ENCODE peak calls at places on chromosomes 2 and 18, in six cellular contexts. One of them, this sample, is unnamed.

GRCh38 chr2:44479127-44479887 is 117.6 kb downstream of the CAMKMT start:
- DNase-seq in SJSA1: peak; percentile 45
- DNase-seq in fibroblast of lung: peak; percentile 78
- DNase-seq in A549: peak; percentile 91
- DNase-seq in cardiac muscle cell: peak; percentile 83
- DNase-seq in heart right ventricle: no peak
- DNase-seq in this sample: peak; percentile 84

GRCh38 chr2:9206991-9207640 is 504 bp downstream of the ASAP2 start:
- DNase-seq in SJSA1: no peak
- DNase-seq in fibroblast of lung: peak; percentile 29
- DNase-seq in A549: peak; percentile 53
- DNase-seq in cardiac muscle cell: no peak
- DNase-seq in heart right ventricle: peak; percentile 43
- DNase-seq in this sample: no peak

GRCh38 chr2:188079176-188079575 is 212.5 kb upstream of the GULP1 start:
- DNase-seq in SJSA1: peak; percentile 64
- DNase-seq in fibroblast of lung: peak; percentile 95
- DNase-seq in A549: no peak
- DNase-seq in cardiac muscle cell: no peak
- DNase-seq in heart right ventricle: no peak
- DNase-seq in this sample: no peak

GRCh38 chr2:20049631-20050030 is 1.8 kb downstream of the LAPTM4A start:
- DNase-seq in SJSA1: no peak
- DNase-seq in fibroblast of lung: peak; percentile 26
- DNase-seq in A549: no peak
- DNase-seq in cardiac muscle cell: no peak
- DNase-seq in heart right ventricle: no peak
- DNase-seq in this sample: no peak

GRCh38 chr2:15122915-15123314 is 438.2 kb downstream of the NBAS start:
- DNase-seq in SJSA1: no peak
- DNase-seq in fibroblast of lung: peak; percentile 41
- DNase-seq in A549: no peak
- DNase-seq in cardiac muscle cell: no peak
- DNase-seq in heart right ventricle: no peak
- DNase-seq in this sample: no peak

GRCh38 chr2:224046752-224047151 is 7.7 kb upstream of the SERPINE2 start:
- DNase-seq in SJSA1: no peak
- DNase-seq in fibroblast of lung: peak; percentile 26
- DNase-seq in A549: no peak
- DNase-seq in cardiac muscle cell: no peak
- DNase-seq in heart right ventricle: no peak
- DNase-seq in this sample: no peak

GRCh38 chr2:38465789-38466127 is 88.7 kb upstream of the ATL2 start:
- DNase-seq in SJSA1: peak; percentile 49
- DNase-seq in fibroblast of lung: peak; percentile 25
- DNase-seq in A549: peak; percentile 63
- DNase-seq in cardiac muscle cell: peak; percentile 61
- DNase-seq in heart right ventricle: no peak
- DNase-seq in this sample: peak; percentile 18

GRCh38 chr2:102251042-102251848 is 60.1 kb upstream of the IL1RL1 start:
- DNase-seq in SJSA1: no peak
- DNase-seq in fibroblast of lung: peak; percentile 31
- DNase-seq in A549: peak; percentile 68
- DNase-seq in cardiac muscle cell: peak; percentile 54
- DNase-seq in heart right ventricle: peak; percentile 72
- DNase-seq in this sample: no peak

GRCh38 chr2:126385441-126385840 is 270.5 kb upstream of the GYPC start:
- DNase-seq in SJSA1: no peak
- DNase-seq in fibroblast of lung: no peak
- DNase-seq in A549: no peak
- DNase-seq in cardiac muscle cell: no peak
- DNase-seq in heart right ventricle: no peak
- DNase-seq in this sample: no peak

GRCh38 chr2:216245391-216245790 is 126.9 kb downstream of the MARCHF4 start:
- DNase-seq in SJSA1: no peak
- DNase-seq in fibroblast of lung: no peak
- DNase-seq in A549: no peak
- DNase-seq in cardiac muscle cell: no peak
- DNase-seq in heart right ventricle: no peak
- DNase-seq in this sample: no peak

GRCh38 chr18:64100136-64100922 is 48.6 kb downstream of the LINC00305 start:
- DNase-seq in SJSA1: no peak
- DNase-seq in fibroblast of lung: no peak
- DNase-seq in A549: no peak
- DNase-seq in cardiac muscle cell: no peak
- DNase-seq in heart right ventricle: no peak
- DNase-seq in this sample: no peak

GRCh38 chr18:56124186-56124585 is 514.2 kb downstream of the TXNL1 start:
- DNase-seq in SJSA1: no peak
- DNase-seq in fibroblast of lung: peak; percentile 96
- DNase-seq in A549: no peak
- DNase-seq in cardiac muscle cell: no peak
- DNase-seq in heart right ventricle: no peak
- DNase-seq in this sample: no peak

GRCh38 chr2:54041135-54041534 is 70.3 kb upstream of the PSME4 start:
- DNase-seq in SJSA1: no peak
- DNase-seq in fibroblast of lung: peak; percentile 43
- DNase-seq in A549: no peak
- DNase-seq in cardiac muscle cell: no peak
- DNase-seq in heart right ventricle: no peak
- DNase-seq in this sample: no peak

DNA sequence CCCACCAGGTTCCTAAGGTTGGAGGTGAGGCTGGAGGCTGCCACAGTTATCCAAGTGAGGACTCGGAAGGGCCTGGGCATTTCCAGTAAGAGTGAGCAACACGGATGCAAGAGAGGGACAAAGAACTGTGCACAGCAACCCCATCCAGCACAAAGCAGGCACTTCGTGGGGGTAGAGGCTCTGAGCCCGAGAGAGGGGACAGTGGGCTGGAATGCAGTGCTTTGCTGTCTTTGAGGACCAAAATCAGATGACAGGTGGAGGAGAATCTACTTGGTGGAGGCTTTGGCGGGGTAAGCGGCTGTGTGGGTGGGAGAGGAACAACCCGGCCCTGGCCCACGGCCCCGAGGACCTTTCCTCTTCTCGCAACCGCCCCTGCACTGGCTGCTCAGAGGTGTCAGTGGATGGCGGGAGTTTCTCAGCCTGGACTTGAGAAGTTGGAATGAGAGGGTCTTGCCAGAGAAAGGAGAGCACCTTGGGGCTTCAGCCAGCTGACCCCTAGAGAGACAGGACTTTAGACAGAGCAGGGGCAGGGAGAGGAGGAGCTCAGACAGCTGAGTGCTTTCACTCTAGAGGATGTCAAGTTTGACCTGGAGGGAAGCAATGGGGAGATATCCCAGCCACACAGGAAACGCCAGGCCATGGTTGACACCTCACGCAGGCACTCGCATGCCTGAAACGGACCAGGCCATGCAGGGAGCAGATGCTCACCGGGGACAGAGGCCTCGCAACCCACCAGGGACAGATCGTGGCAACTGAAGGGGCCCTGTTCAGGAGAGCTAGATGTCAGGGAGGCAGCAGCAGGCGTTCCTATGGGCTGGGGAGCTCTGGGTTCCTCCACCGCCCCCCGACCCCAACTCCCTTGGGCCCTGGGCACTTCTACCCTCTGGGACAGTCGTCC is 11.6 kb downstream of the RAMP1 start:
- DNase-seq in SJSA1: no peak
- DNase-seq in fibroblast of lung: no peak
- DNase-seq in A549: no peak
- DNase-seq in cardiac muscle cell: no peak
- DNase-seq in heart right ventricle: no peak
- DNase-seq in this sample: no peak
- H3K27ac ChIP-seq in SJSA1: no peak overlapping the region
- H3K27ac ChIP-seq in fibroblast of lung: no peak overlapping the region
- H3K27ac ChIP-seq in A549: no peak overlapping the region
- H3K27ac ChIP-seq in cardiac muscle cell: no peak overlapping the region
- H3K27ac ChIP-seq in heart right ventricle: peak overlapping the region; percentile 40
- H3K27ac ChIP-seq in this sample: no peak overlapping the region

GRCh38 chr2:37441055-37441454 is 96.6 kb downstream of the QPCT start:
- DNase-seq in SJSA1: no peak
- DNase-seq in fibroblast of lung: peak; percentile 33
- DNase-seq in A549: no peak
- DNase-seq in cardiac muscle cell: no peak
- DNase-seq in heart right ventricle: no peak
- DNase-seq in this sample: no peak

GRCh38 chr2:37439131-37439642 is 94.8 kb downstream of the QPCT start:
- DNase-seq in SJSA1: no peak
- DNase-seq in fibroblast of lung: no peak
- DNase-seq in A549: no peak
- DNase-seq in cardiac muscle cell: no peak
- DNase-seq in heart right ventricle: no peak
- DNase-seq in this sample: no peak

DNA sequence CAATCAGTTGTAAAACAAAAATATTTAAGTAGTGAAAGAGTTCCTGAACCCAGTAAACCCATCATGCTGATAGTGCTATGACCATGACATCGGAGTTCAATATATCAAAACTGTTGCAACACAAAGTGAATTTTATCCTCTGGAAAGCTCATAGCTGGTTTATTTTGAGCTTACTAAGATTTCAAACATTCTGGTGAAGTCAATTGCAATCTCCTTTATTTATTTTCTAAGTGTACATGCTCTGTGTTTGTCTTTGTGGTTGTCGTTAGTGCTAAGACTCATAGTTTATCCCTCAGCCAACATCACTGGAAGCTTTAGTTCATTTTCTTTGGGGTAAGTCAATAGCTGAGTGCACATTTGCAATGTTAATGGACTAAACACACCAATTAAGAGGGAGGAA is 91.9 kb downstream of the QPCT start:
- DNase-seq in SJSA1: no peak
- DNase-seq in fibroblast of lung: peak; percentile 76
- DNase-seq in A549: no peak
- DNase-seq in cardiac muscle cell: no peak
- DNase-seq in heart right ventricle: no peak
- DNase-seq in this sample: no peak
- H3K9me3 ChIP-seq in SJSA1: no peaks in the 10 kb centered on the region
- H3K9me3 ChIP-seq in fibroblast of lung: no peaks in the 10 kb centered on the region
- H3K9me3 ChIP-seq in A549: peaks cover 3% of the 10 kb centered on the region
- H3K9me3 ChIP-seq in cardiac muscle cell: no peaks in the 10 kb centered on the region
- H3K9me3 ChIP-seq in heart right ventricle: no peaks in the 10 kb centered on the region
- H3K9me3 ChIP-seq in this sample: no peaks in the 10 kb centered on the region

GRCh38 chr2:74648009-74648443 is at the start of gene M1AP:
- DNase-seq in SJSA1: no peak
- DNase-seq in fibroblast of lung: no peak
- DNase-seq in A549: no peak
- DNase-seq in cardiac muscle cell: no peak
- DNase-seq in heart right ventricle: no peak
- DNase-seq in this sample: no peak
- H3K4me3 ChIP-seq in SJSA1: no peak within 1 kb of the TSS
- H3K4me3 ChIP-seq in fibroblast of lung: no peak within 1 kb of the TSS
- H3K4me3 ChIP-seq in A549: no peak within 1 kb of the TSS
- H3K4me3 ChIP-seq in cardiac muscle cell: no peak within 1 kb of the TSS
- H3K4me3 ChIP-seq in heart right ventricle: no peak within 1 kb of the TSS
- H3K4me3 ChIP-seq in this sample: no peak within 1 kb of the TSS

GRCh38 chr2:46327627-46328026 is 30.4 kb downstream of the EPAS1 start:
- DNase-seq in SJSA1: no peak
- DNase-seq in fibroblast of lung: no peak
- DNase-seq in A549: no peak
- DNase-seq in cardiac muscle cell: no peak
- DNase-seq in heart right ventricle: no peak
- DNase-seq in this sample: no peak

GRCh38 chr2:46328316-46328715 is 31.1 kb downstream of the EPAS1 start:
- DNase-seq in SJSA1: no peak
- DNase-seq in fibroblast of lung: no peak
- DNase-seq in A549: no peak
- DNase-seq in cardiac muscle cell: no peak
- DNase-seq in heart right ventricle: no peak
- DNase-seq in this sample: no peak

GRCh38 chr2:46325178-46325928 is 28.1 kb downstream of the EPAS1 start:
- DNase-seq in SJSA1: no peak
- DNase-seq in fibroblast of lung: peak; percentile 84
- DNase-seq in A549: no peak
- DNase-seq in cardiac muscle cell: no peak
- DNase-seq in heart right ventricle: no peak
- DNase-seq in this sample: no peak

GRCh38 chr2:46323671-46324207 is 26.5 kb downstream of the EPAS1 start:
- DNase-seq in SJSA1: no peak
- DNase-seq in fibroblast of lung: no peak
- DNase-seq in A549: no peak
- DNase-seq in cardiac muscle cell: no peak
- DNase-seq in heart right ventricle: no peak
- DNase-seq in this sample: no peak

DNA sequence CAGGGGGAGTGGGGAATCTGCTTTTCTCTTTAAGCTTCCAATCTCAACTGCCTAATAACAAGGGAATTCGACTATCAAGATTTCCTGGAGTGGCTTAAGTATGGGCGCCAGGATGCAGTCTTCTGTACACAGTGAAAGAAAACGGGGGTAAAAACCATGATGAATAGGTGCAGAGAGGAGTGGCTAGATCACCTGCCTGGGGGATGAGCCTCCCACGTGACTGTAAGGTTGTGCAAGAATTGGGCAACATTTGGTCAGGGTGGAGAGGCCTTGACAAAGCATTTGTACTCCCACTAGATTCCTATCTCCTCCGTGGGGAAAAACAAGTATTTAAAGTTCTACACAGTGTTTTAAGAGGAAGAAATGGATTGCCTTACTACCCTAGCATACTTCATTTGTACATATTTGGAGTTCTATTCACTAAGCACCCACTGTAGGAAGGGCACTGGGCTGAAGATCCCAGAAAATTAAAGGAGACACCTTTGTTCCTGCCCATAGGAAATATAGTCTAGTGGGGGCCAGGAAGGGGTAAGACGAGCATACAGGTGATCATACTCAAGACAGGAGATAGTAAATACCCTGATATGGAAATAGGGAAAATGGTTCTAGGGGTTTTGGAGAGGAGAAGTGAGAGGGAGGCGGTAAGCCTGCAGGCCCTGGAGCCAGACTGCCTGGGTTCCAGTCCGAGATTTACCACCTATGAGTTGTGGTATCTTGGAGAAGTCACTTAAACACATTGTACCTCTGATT is 29.2 kb downstream of the EPAS1 start:
- DNase-seq in SJSA1: no peak
- DNase-seq in fibroblast of lung: no peak
- DNase-seq in A549: no peak
- DNase-seq in cardiac muscle cell: no peak
- DNase-seq in heart right ventricle: no peak
- DNase-seq in this sample: no peak
- H3K27ac ChIP-seq in SJSA1: no peak overlapping the region
- H3K27ac ChIP-seq in fibroblast of lung: no peak overlapping the region
- H3K27ac ChIP-seq in A549: peak overlapping the region; percentile 88
- H3K27ac ChIP-seq in cardiac muscle cell: no peak overlapping the region
- H3K27ac ChIP-seq in heart right ventricle: peak overlapping the region; percentile 18
- H3K27ac ChIP-seq in this sample: no peak overlapping the region

GRCh38 chr2:120220756-120221155 is 2.4 kb downstream of the TMEM185B start:
- DNase-seq in SJSA1: no peak
- DNase-seq in fibroblast of lung: no peak
- DNase-seq in A549: no peak
- DNase-seq in cardiac muscle cell: no peak
- DNase-seq in heart right ventricle: no peak
- DNase-seq in this sample: no peak
- H3K9me3 ChIP-seq in SJSA1: peaks cover 10% of the 10 kb centered on the region
- H3K9me3 ChIP-seq in fibroblast of lung: no peaks in the 10 kb centered on the region
- H3K9me3 ChIP-seq in A549: no peaks in the 10 kb centered on the region
- H3K9me3 ChIP-seq in cardiac muscle cell: no peaks in the 10 kb centered on the region
- H3K9me3 ChIP-seq in heart right ventricle: no peaks in the 10 kb centered on the region
- H3K9me3 ChIP-seq in this sample: no peaks in the 10 kb centered on the region

GRCh38 chr2:116269040-116269439 is 1545.5 kb upstream of the DDX18 start:
- DNase-seq in SJSA1: no peak
- DNase-seq in fibroblast of lung: no peak
- DNase-seq in A549: no peak
- DNase-seq in cardiac muscle cell: no peak
- DNase-seq in heart right ventricle: no peak
- DNase-seq in this sample: no peak

GRCh38 chr2:116264872-116265271 is 1549.6 kb upstream of the DDX18 start:
- DNase-seq in SJSA1: no peak
- DNase-seq in fibroblast of lung: no peak
- DNase-seq in A549: no peak
- DNase-seq in cardiac muscle cell: no peak
- DNase-seq in heart right ventricle: no peak
- DNase-seq in this sample: no peak
- H3K4me3 ChIP-seq in SJSA1: no peak overlapping the region
- H3K4me3 ChIP-seq in fibroblast of lung: no peak overlapping the region
- H3K4me3 ChIP-seq in A549: no peak overlapping the region
- H3K4me3 ChIP-seq in cardiac muscle cell: no peak overlapping the region
- H3K4me3 ChIP-seq in heart right ventricle: no peak overlapping the region
- H3K4me3 ChIP-seq in this sample: no peak overlapping the region

This sample was measured in Panc1.